ENCODE peak calls at places on chromosome 6, in eight cellular contexts. L is NCI-H2227 treated with DMSO at 0.1 percent for 48 hours; Y is HT-29; S is psoas muscle; E is cardiac fibroblast; N is RKO; D is activated naive CD8-positive, alpha-beta T cell treated with anti-CD3 and anti-CD28 coated beads for 36 hours; C is nucleus accumbens. V is an unnamed sample.

GRCh38 chr6:56902551-56903464 is 52.1 kb upstream of the BEND6 start:
- DNase-seq in D (no peak), E (peak; percentile 82), N (peak; percentile 66), C (no peak), Y (peak; percentile 56), S (no peak), L (peak; percentile 16), V (no peak)

GRCh38 chr6:68007717-68008116 is 627.4 kb upstream of the ADGRB3 start:
- DNase-seq in C (no peak), S (no peak), E (no peak), L (no peak), N (no peak), Y (no peak), D (no peak), V (no peak)

GRCh38 chr6:158631678-158632537 is 12.6 kb downstream of the DYNLT1 start:
- DNase-seq in S (peak; percentile 84), D (no peak), N (peak; percentile 60), C (no peak), L (no peak), Y (peak; percentile 87), E (peak; percentile 90), V (no peak)

GRCh38 chr6:13278991-13279390 is 49.3 kb downstream of the TBC1D7 start:
- DNase-seq in D (no peak), S (no peak), E (no peak), N (no peak), C (no peak), L (no peak), Y (no peak), V (no peak)

GRCh38 chr6:139730340-139730974 is 356.0 kb upstream of the CITED2 start:
- DNase-seq in C (no peak), Y (no peak), S (no peak), E (no peak), N (no peak), L (no peak), D (no peak), V (no peak)

GRCh38 chr6:130163261-130163660 is 59.5 kb downstream of the SAMD3 start:
- DNase-seq in E (no peak), N (no peak), L (no peak), S (no peak), Y (no peak), D (no peak), C (no peak), V (no peak)

GRCh38 chr6:18240230-18240629 is 24.1 kb downstream of the DEK start:
- DNase-seq in E (no peak), Y (no peak), D (no peak), S (no peak), C (no peak), L (no peak), N (no peak), V (no peak)

GRCh38 chr6:53009056-53009455 is 14.0 kb upstream of the GSTA4 start:
- DNase-seq in S (no peak), D (no peak), N (no peak), C (no peak), E (peak; percentile 38), Y (no peak), L (no peak), V (no peak)

GRCh38 chr6:100464910-100465700 is at the start of gene SIM1:
- DNase-seq in L (no peak), S (peak; percentile 62), D (no peak), E (peak; percentile 69), N (no peak), Y (no peak), C (no peak), V (no peak)

GRCh38 chr6:107488174-107488874 is 1.6 kb upstream of the SOBP start:
- DNase-seq in E (no peak), D (no peak), C (no peak), S (no peak), Y (no peak), N (no peak), L (no peak), V (no peak)

GRCh38 chr6:170605860-170606259 is 21.4 kb upstream of the PDCD2 start:
- DNase-seq in C (no peak), L (no peak), E (no peak), N (no peak), D (no peak), S (no peak), Y (no peak), V (no peak)

GRCh38 chr6:160128879-160129516 is 7.4 kb downstream of the SLC22A1 start:
- DNase-seq in Y (no peak), N (no peak), L (no peak), C (no peak), D (no peak), E (no peak), S (no peak), V (no peak)

GRCh38 chr6:85677243-85677956 is 34.7 kb upstream of the SYNCRIP start:
- DNase-seq in E (peak; percentile 51), S (no peak), N (peak; percentile 63), L (no peak), C (no peak), Y (peak; percentile 36), D (no peak), V (no peak)

GRCh38 chr6:44067073-44067759 is 60.0 kb downstream of the MRPL14 start:
- DNase-seq in C (no peak), L (no peak), D (no peak), E (no peak), S (no peak), Y (no peak), N (no peak), V (no peak)

GRCh38 chr6:145529582-145529981 is 205.7 kb downstream of the EPM2A start:
- DNase-seq in D (no peak), L (no peak), S (no peak), E (no peak), C (no peak), Y (no peak), N (no peak), V (no peak)

GRCh38 chr6:8707956-8708772 is 272.8 kb upstream of the SLC35B3 start:
- DNase-seq in D (no peak), C (no peak), Y (peak; percentile 19), N (peak; percentile 60), L (peak; percentile 64), E (peak; percentile 1), S (no peak), V (no peak)

GRCh38 chr6:101806241-101806640 is 412.7 kb downstream of the GRIK2 start:
- DNase-seq in C (no peak), S (no peak), Y (no peak), N (no peak), L (no peak), E (peak; percentile 83), D (no peak), V (no peak)

GRCh38 chr6:31738048-31738979 is 1.5 kb upstream of the MSH5 start:
- DNase-seq in Y (peak; percentile 96), E (peak; percentile 84), C (no peak), N (peak; percentile 68), L (peak; percentile 49), S (no peak), D (peak; percentile 60), V (peak; percentile 71)

GRCh38 chr6:15365273-15365687 is 119.4 kb downstream of the JARID2 start:
- DNase-seq in N (no peak), C (peak; percentile 48), Y (peak; percentile 50), E (peak; percentile 93), D (peak; percentile 61), S (peak; percentile 80), L (peak; percentile 93), V (peak; percentile 60)

GRCh38 chr6:99979953-99980352 is 14.1 kb downstream of the MCHR2 start:
- DNase-seq in S (no peak), N (no peak), L (no peak), E (no peak), Y (no peak), C (no peak), D (no peak), V (no peak)

GRCh38 chr6:150800596-150801310 is 64.7 kb upstream of the MTHFD1L start:
- DNase-seq in C (no peak), N (no peak), L (no peak), Y (no peak), D (no peak), S (no peak), E (no peak), V (no peak)

GRCh38 chr6:126396131-126396530 is 56.2 kb downstream of the CENPW start:
- DNase-seq in L (no peak), S (no peak), Y (no peak), D (no peak), N (no peak), E (no peak), C (no peak), V (no peak)

GRCh38 chr6:25486580-25486979 is 165.4 kb upstream of the SCGN start:
- DNase-seq in S (no peak), Y (no peak), E (no peak), D (no peak), C (no peak), L (no peak), N (no peak), V (no peak)

GRCh38 chr6:113693866-113694265 is 163.3 kb upstream of the MARCKS start:
- DNase-seq in D (no peak), L (no peak), C (no peak), Y (no peak), E (no peak), N (no peak), S (no peak), V (no peak)

GRCh38 chr6:170038717-170039116 is 252.2 kb downstream of the DLL1 start:
- DNase-seq in L (no peak), D (no peak), C (no peak), E (no peak), N (no peak), Y (no peak), S (no peak), V (no peak)

GRCh38 chr6:142940487-142940886 is 4.5 kb downstream of the HIVEP2 start:
- DNase-seq in Y (no peak), E (peak; percentile 74), L (no peak), N (no peak), C (no peak), D (no peak), S (no peak), V (no peak)

GRCh38 chr6:139764498-139764986 is 390.1 kb upstream of the CITED2 start:
- DNase-seq in E (peak; percentile 98), C (no peak), L (no peak), S (peak; percentile 54), N (peak; percentile 84), Y (peak; percentile 23), D (no peak), V (no peak)

GRCh38 chr6:165869526-165869925 is 206.5 kb upstream of the PDE10A start:
- DNase-seq in L (no peak), S (no peak), C (no peak), E (no peak), N (no peak), D (no peak), Y (no peak), V (no peak)

GRCh38 chr6:2485116-2485515 is 239.7 kb upstream of the GMDS start:
- DNase-seq in D (no peak), S (no peak), L (no peak), C (no peak), E (no peak), Y (no peak), N (no peak), V (no peak)

GRCh38 chr6:63897459-63897858 is 261.9 kb downstream of the PHF3 start:
- DNase-seq in N (no peak), S (no peak), C (no peak), E (peak; percentile 67), L (no peak), Y (no peak), D (no peak), V (no peak)

GRCh38 chr6:53630533-53631269 is 34.9 kb downstream of the KLHL31 start:
- DNase-seq in D (no peak), Y (no peak), E (no peak), S (no peak), N (no peak), L (no peak), C (no peak), V (no peak)

GRCh38 chr6:106975699-106976032 is 1.1 kb upstream of the CD24 start:
- DNase-seq in Y (peak; percentile 47), N (peak; percentile 14), C (no peak), D (no peak), L (peak; percentile 7), E (no peak), S (no peak), V (no peak)

GRCh38 chr6:35391240-35391968 is 49.0 kb downstream of the PPARD start:
- DNase-seq in N (peak; percentile 69), E (peak; percentile 94), D (no peak), Y (peak; percentile 75), L (no peak), C (no peak), S (no peak), V (no peak)

V was measured in stimulated activated naive CD8-positive, alpha-beta T cell treated with anti-CD3 and anti-CD28 coated beads, Interleukin-15, amount 100 ng/mL, for 72 hours.